ENCODE peak calls at places on chromosomes 16 and 17, in five cellular contexts. L is cardiac fibroblast, G is neural progenitor cell, M is tibial nerve, T is GM10248. B is an unnamed sample.

GRCh38 chr16:68994324-68994723 is 111.1 kb upstream of the HAS3 start:
- DNase-seq in L (no peak), G (no peak), M (no peak), T (no peak), B (no peak)

GRCh38 chr16:53822936-53823529 is 119.1 kb downstream of the FTO start:
- DNase-seq in L (no peak), G (no peak), M (no peak), T (peak; percentile 22), B (no peak)

GRCh38 chr16:692356-693108 is 2.3 kb upstream of the WDR24 start:
- DNase-seq in L (no peak), G (no peak), M (no peak), T (no peak), B (no peak)

GRCh38 chr17:37701424-37702020 is 43.3 kb downstream of the HNF1B start:
- DNase-seq in L (peak; percentile 16), G (peak; percentile 39), M (peak; percentile 14), T (peak; percentile 74), B (peak; percentile 56)

GRCh38 chr16:46719528-46719927 is 28.6 kb downstream of the MYLK3 start:
- DNase-seq in L (no peak), G (no peak), M (no peak), T (no peak), B (no peak)

GRCh38 chr17:43874293-43874692 is 27.3 kb downstream of the CD300LG start:
- DNase-seq in L (no peak), G (no peak), M (no peak), T (no peak), B (no peak)

GRCh38 chr17:59001158-59001814 is 105.4 kb downstream of the TRIM37 start:
- DNase-seq in L (peak; percentile 51), G (no peak), M (peak; percentile 34), T (peak; percentile 78), B (peak; percentile 41)

GRCh38 chr16:79610771-79611170 is 10.2 kb upstream of the MAF start:
- DNase-seq in L (peak; percentile 3), G (no peak), M (no peak), T (no peak), B (no peak)

GRCh38 chr17:62605588-62605987 is 21.9 kb upstream of the MRC2 start:
- DNase-seq in L (no peak), G (no peak), M (no peak), T (no peak), B (no peak)

GRCh38 chr16:88667496-88667895 is 4.6 kb upstream of the MVD start:
- DNase-seq in L (peak; percentile 32), G (peak; percentile 41), M (no peak), T (no peak), B (no peak)

GRCh38 chr17:77096570-77097214 is 44.1 kb upstream of the SEC14L1 start:
- DNase-seq in L (peak; percentile 81), G (no peak), M (peak; percentile 36), T (no peak), B (no peak)

GRCh38 chr17:69802045-69802740 is 272.8 kb upstream of the KCNJ16 start:
- DNase-seq in L (no peak), G (peak; percentile 15), M (no peak), T (no peak), B (peak; percentile 68)

GRCh38 chr17:40623419-40624217 is 24.0 kb downstream of the SMARCE1 start:
- DNase-seq in L (no peak), G (no peak), M (no peak), T (no peak), B (no peak)

DNA sequence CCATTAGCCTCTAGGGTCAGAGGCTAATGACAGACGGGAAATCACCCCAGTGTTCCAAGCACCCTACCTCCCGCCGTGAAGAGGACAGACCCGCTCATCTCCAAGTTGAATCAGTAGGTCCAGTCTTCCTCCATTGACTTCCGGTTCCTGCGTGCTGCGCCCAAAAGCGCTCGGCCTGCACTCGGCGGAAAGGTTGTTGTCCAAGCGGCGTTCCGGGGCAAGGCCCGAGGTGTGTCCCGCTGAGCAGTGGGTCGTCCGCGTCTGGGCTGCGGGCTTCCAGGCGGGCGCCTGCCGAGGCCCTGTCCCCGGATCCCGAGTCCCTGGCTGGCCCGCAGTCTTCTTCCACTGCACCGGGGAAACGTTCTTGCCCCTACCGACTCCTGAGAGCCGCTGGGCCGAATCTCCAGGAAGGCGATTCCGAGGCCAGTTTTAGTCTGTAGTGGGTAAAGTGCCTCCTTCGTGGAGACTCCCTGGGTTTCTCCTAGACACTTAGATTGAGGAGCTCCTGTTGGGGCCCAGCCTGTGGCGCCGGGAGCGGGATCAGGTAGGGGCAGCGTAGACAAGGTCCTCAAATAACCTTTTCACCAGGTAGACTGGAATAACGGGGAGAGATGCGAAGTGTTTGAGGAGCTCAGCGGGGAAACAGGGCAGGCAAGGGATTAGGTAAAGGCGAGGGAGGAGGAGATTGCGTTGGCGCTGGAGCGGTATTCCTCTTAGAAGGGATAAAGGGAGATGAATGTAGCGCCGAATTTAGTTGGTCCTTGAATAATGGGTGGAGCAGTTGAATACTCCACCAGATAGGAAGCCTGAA is at the start of gene TEFM:
- DNase-seq in L (peak; percentile 93), G (peak; percentile 92), M (peak; percentile 82), T (peak; percentile 92), B (peak; percentile 96)
- TF ChIP-seq CTCF in L (no peak), G (no peak), M (peak; percentile 27), T (no peak), B (no peak)

GRCh38 chr16:86874141-86874540 is 295.8 kb downstream of the FOXL1 start:
- DNase-seq in L (no peak), G (peak; percentile 58), M (no peak), T (peak; percentile 61), B (peak; percentile 74)
- TF ChIP-seq CTCF in L (peak; percentile 73), G (peak; percentile 73), M (no peak), T (peak; percentile 40), B (peak; percentile 85)

GRCh38 chr17:4551141-4551540 is 4.0 kb downstream of the MYBBP1A start:
- DNase-seq in L (no peak), G (no peak), M (no peak), T (no peak), B (no peak)
- TF ChIP-seq CTCF in L (no peak), G (peak; percentile 15), M (no peak), T (no peak), B (peak; percentile 48)

GRCh38 chr16:49706620-49707355 is 149.1 kb downstream of the ZNF423 start:
- DNase-seq in L (no peak), G (no peak), M (no peak), T (no peak), B (no peak)

GRCh38 chr16:49701867-49702494 is 153.9 kb downstream of the ZNF423 start:
- DNase-seq in L (peak; percentile 93), G (peak; percentile 90), M (peak; percentile 73), T (no peak), B (peak; percentile 75)

GRCh38 chr16:49700928-49701685 is 154.8 kb downstream of the ZNF423 start:
- DNase-seq in L (no peak), G (peak; percentile 60), M (no peak), T (no peak), B (no peak)

GRCh38 chr16:49703494-49703893 is 152.4 kb downstream of the ZNF423 start:
- DNase-seq in L (no peak), G (no peak), M (no peak), T (no peak), B (no peak)

DNA sequence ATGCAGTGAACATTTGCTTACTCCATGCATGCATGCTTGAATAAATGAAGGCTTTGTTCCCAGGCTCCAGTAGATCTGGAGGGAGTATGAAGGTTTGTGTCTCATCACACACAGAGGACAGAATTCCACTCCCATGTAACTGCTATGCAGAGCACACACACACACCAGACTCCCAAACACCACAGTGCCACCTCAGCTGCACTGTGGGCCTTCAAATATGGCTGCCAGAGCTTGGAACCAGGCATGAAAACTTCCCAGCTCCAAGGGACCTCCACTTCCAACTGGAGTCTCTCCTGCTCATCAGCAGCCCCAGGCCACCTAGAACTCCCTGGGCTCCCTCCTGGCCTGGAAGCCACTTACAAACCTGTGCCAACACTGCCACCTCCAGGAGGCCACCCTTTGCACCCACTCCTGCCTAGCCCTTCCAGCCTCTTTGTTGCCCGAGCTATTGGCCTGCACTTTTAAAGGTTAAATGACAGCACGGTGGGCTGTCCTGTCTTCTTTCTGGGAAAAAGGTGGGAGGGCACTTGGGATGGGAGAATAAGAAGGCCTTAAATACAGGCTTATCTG is 151.2 kb downstream of the ZNF423 start:
- DNase-seq in L (no peak), G (peak; percentile 42), M (no peak), T (no peak), B (peak; percentile 68)
- TF ChIP-seq CTCF in L (no peak), G (peak; percentile 40), M (no peak), T (peak; percentile 8), B (peak; percentile 60)

GRCh38 chr16:87190288-87191240 is 126.6 kb downstream of the C16orf95 start:
- DNase-seq in L (no peak), G (no peak), M (no peak), T (no peak), B (no peak)
- TF ChIP-seq CTCF in L (peak; percentile 27), G (peak; percentile 52), M (no peak), T (no peak), B (peak; percentile 60)

GRCh38 chr16:72199938-72200337 is 28.0 kb upstream of the PMFBP1 start:
- DNase-seq in L (no peak), G (no peak), M (no peak), T (no peak), B (no peak)
- TF ChIP-seq CTCF in L (no peak), G (no peak), M (no peak), T (no peak), B (no peak)

GRCh38 chr17:79192503-79193500 is 118.2 kb downstream of the ENGASE start:
- DNase-seq in L (peak; percentile 41), G (peak; percentile 93), M (no peak), T (peak; percentile 57), B (peak; percentile 89)
- TF ChIP-seq CTCF in L (no peak), G (no peak), M (no peak), T (no peak), B (peak; percentile 17)

GRCh38 chr17:54992797-54993639 is 24.5 kb downstream of the STXBP4 start:
- DNase-seq in L (peak; percentile 66), G (peak; percentile 63), M (no peak), T (peak; percentile 44), B (no peak)
- TF ChIP-seq CTCF in L (peak; percentile 47), G (peak; percentile 78), M (peak; percentile 70), T (peak; percentile 53), B (peak; percentile 76)

GRCh38 chr17:81409190-81409935 is 14.1 kb downstream of the BAHCC1 start:
- DNase-seq in L (no peak), G (peak; percentile 75), M (no peak), T (no peak), B (peak; percentile 78)
- TF ChIP-seq CTCF in L (no peak), G (peak; percentile 51), M (no peak), T (no peak), B (peak; percentile 64)

B was measured in H9.